ENCODE peak calls at places on chromosomes 6 and 20, in six cellular contexts. O is HL-60; S is GM23248; N is Panc1; L is naive thymus-derived CD4-positive, alpha-beta T cell; H is CD8-positive, alpha-beta T cell. X is an unnamed sample. For H3K27me3, the result is how much of the 10 kb centered on the place peaks cover.

GRCh38 chr20:50464026-50464724 is 46.0 kb upstream of the PTPN1 start:
- DNase-seq in O (peak), S (peak), N (peak), L (peak), H (peak), X (peak)

GRCh38 chr6:56406276-56407269 is 159.2 kb upstream of the COL21A1 start:
- DNase-seq in O (no peak), S (no peak), N (no peak), L (no peak), H (no peak), X (no peak)

GRCh38 chr6:52588087-52588709 is 11.3 kb upstream of the TRAM2 start:
- DNase-seq in O (no peak), S (no peak), N (no peak), L (no peak), H (no peak), X (no peak)

GRCh38 chr6:169993861-169994481 is 242.5 kb downstream of the ERMARD start:
- DNase-seq in O (no peak), S (no peak), N (no peak), L (no peak), H (no peak), X (no peak)

GRCh38 chr20:1178103-1178502 is 6.7 kb downstream of the TMEM74B start:
- DNase-seq in O (no peak), S (no peak), N (no peak), L (no peak), H (no peak), X (no peak)

GRCh38 chr20:10501377-10501776 is 66.3 kb downstream of the SLX4IP start:
- DNase-seq in O (peak), S (no peak), N (no peak), L (peak), H (peak), X (peak)

GRCh38 chr6:37741757-37742400 is 44.2 kb upstream of the MDGA1 start:
- DNase-seq in O (no peak), S (peak), N (no peak), L (no peak), H (no peak), X (no peak)

GRCh38 chr6:43798688-43799444 is 28.9 kb downstream of the VEGFA start:
- DNase-seq in O (no peak), S (peak), N (peak), L (no peak), H (no peak), X (no peak)

GRCh38 chr6:32126880-32127279 is 1.2 kb downstream of the ATF6B start:
- DNase-seq in O (no peak), S (peak), N (no peak), L (no peak), H (no peak), X (no peak)

GRCh38 chr20:10225439-10226080 is 6.9 kb downstream of the SNAP25 start:
- DNase-seq in O (no peak), S (peak), N (no peak), L (no peak), H (no peak), X (no peak)

GRCh38 chr6:88377976-88378580 is 211.9 kb upstream of the CNR1 start:
- DNase-seq in O (no peak), S (no peak), N (no peak), L (no peak), H (no peak), X (no peak)

GRCh38 chr6:125812394-125813231 is 21.9 kb downstream of the NCOA7 start:
- DNase-seq in O (no peak), S (peak), N (no peak), L (no peak), H (no peak), X (no peak)

GRCh38 chr20:33654680-33655161 is 7.4 kb upstream of the C20orf144 start:
- DNase-seq in O (no peak), S (no peak), N (no peak), L (no peak), H (no peak), X (no peak)

DNA sequence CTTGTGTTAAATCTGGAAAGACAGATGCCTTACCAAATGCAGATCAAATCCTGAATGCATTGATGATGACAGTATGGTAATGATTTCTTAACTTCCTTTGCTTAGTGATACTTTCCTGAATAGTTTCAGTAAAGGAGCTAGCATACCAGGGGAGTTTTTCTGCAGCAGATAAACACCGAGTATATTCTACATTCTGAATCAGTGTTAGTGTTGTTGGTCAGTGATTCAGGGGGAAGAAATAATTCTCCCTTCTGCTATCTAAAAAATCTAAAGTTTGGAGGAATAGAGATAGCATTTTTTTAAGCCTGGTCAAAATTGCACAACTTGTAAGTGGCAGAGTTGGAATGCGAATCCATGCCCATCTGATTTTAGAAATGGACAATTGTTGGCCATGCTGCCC is 512.2 kb upstream of the MARCKS start:
- DNase-seq in O (no peak), S (peak), N (no peak), L (no peak), H (no peak), X (no peak)
- H3K27ac ChIP-seq in O (no peak), S (peak), N (no peak), L (no peak), H (no peak), X (no peak)

GRCh38 chr6:84177253-84177652 is 50.2 kb downstream of the CEP162 start:
- DNase-seq in O (no peak), S (no peak), N (no peak), L (no peak), H (no peak), X (no peak)

GRCh38 chr6:84183430-84183829 is 44.0 kb downstream of the CEP162 start:
- DNase-seq in O (no peak), S (no peak), N (no peak), L (no peak), H (no peak), X (no peak)

GRCh38 chr6:84182001-84182400 is 45.4 kb downstream of the CEP162 start:
- DNase-seq in O (no peak), S (no peak), N (no peak), L (no peak), H (no peak), X (no peak)
- H3K27me3 ChIP-seq in O (under half), S (under half), N (under half), L (under half), H (under half), X (under half)

DNA sequence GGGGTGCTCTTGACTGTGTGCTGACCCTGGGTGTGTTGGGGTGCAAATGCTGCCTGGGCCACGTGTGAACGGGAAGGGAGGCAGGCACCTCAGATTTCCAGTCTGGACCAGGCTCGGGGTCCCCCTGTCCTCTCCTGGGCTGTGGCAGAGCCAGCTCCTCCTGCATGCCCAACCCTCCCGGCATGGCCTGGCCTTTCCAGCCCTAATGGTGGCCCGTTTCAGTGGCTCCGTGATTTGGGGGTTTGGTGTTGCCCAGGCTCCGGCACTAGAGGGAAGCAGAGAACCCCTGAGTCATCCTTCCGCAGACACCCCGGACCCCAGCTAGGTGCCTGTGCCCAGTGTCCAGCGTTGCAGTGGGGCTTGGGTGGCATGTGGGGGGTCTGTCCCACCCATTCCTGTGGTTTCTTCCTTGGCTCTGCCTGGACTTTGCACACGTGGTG is 9.1 kb downstream of the RBM38 start:
- DNase-seq in O (no peak), S (no peak), N (no peak), L (peak), H (no peak), X (peak)
- H3K4me3 ChIP-seq in O (no peak), S (no peak), N (no peak), L (peak), H (peak), X (peak)

GRCh38 chr20:45038747-45039469 is 62.0 kb downstream of the KCNS1 start:
- DNase-seq in O (no peak), S (peak), N (no peak), L (no peak), H (no peak), X (no peak)
- H3K27ac ChIP-seq in O (peak), S (peak), N (no peak), L (no peak), H (no peak), X (no peak)

GRCh38 chr6:6002809-6003333 is 3.9 kb downstream of the NRN1 start:
- DNase-seq in O (no peak), S (no peak), N (no peak), L (no peak), H (no peak), X (no peak)

GRCh38 chr6:6002005-6002808 is 4.5 kb downstream of the NRN1 start:
- DNase-seq in O (no peak), S (peak), N (no peak), L (peak), H (no peak), X (no peak)

GRCh38 chr6:6003334-6004146 is 3.2 kb downstream of the NRN1 start:
- DNase-seq in O (peak), S (peak), N (no peak), L (peak), H (no peak), X (no peak)

GRCh38 chr6:5999688-6000608 is 6.8 kb downstream of the NRN1 start:
- DNase-seq in O (no peak), S (no peak), N (no peak), L (no peak), H (no peak), X (no peak)

DNA sequence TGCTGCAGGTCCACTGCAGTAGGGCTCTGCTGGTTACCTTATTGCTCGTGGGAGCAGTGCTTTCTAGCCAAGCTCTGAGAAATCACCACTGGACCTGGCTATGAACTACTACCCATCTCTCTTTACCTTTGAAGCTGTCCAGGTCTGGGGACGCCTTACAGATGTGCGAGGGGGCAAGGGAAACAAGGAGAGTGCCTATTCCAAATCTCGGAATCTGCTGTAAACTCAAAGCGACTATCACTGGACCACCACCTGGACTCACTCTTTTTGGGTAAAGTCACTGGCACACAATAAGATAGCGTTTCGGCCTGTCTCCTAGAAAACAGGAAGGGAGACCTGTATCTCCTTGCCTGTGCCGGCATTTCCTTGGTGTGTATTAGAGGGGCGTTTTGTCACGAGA is 5.3 kb downstream of the NRN1 start:
- DNase-seq in O (no peak), S (peak), N (no peak), L (no peak), H (no peak), X (no peak)
- H3K27me3 ChIP-seq in O (under half), S (under half), N (under half), L (half or more), H (half or more), X (half or more)

GRCh38 chr6:10662742-10663141 is 31.7 kb downstream of the C6orf52 start:
- DNase-seq in O (no peak), S (no peak), N (no peak), L (no peak), H (no peak), X (no peak)

GRCh38 chr6:10655508-10656055 is 38.8 kb downstream of the C6orf52 start:
- DNase-seq in O (no peak), S (no peak), N (no peak), L (peak), H (no peak), X (no peak)

GRCh38 chr6:10659697-10660348 is 34.6 kb downstream of the C6orf52 start:
- DNase-seq in O (no peak), S (no peak), N (no peak), L (no peak), H (no peak), X (no peak)

GRCh38 chr6:10662207-10662606 is 32.2 kb downstream of the C6orf52 start:
- DNase-seq in O (no peak), S (no peak), N (no peak), L (no peak), H (no peak), X (no peak)

DNA sequence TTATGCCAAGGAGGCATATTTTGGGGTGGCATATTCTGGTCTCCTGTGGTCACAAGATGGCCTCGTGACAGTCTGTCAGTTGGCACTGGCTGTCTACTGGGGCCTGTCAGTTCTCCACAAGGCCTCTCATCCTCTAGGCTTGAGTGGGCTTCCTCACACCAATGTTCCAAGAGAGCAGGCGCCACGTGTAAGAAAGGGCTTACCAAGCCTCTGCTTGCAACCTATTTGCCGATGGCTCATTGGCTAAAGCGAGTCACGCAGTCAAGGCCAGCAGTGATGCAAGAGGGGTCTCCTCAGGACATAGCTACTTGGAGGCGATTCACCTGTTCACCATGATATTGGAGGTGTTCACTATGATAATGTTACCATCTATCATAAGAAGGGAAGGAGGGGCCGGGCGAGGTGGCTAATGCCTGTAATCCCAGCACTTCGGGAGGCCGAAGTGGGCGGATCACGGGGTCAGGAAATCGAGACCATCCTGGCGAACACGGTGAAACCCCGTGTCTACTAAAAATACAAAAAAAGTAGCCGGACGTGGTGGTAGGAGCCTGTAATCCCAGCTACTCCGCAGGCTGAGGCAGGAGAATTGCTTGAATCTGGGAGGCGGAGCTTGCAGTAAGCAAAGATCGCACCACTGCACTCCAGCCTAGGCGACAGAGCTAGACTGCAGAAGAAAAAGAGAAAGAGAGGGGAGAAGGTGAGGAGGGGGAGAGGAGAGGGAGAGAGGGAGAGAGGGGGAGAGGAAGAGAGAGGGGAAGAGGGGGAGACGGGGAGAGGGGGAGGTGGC is 35.3 kb downstream of the C6orf52 start:
- DNase-seq in O (no peak), S (no peak), N (no peak), L (no peak), H (no peak), X (no peak)
- H3K4me3 ChIP-seq in O (no peak), S (no peak), N (no peak), L (no peak), H (no peak), X (no peak)

DNA sequence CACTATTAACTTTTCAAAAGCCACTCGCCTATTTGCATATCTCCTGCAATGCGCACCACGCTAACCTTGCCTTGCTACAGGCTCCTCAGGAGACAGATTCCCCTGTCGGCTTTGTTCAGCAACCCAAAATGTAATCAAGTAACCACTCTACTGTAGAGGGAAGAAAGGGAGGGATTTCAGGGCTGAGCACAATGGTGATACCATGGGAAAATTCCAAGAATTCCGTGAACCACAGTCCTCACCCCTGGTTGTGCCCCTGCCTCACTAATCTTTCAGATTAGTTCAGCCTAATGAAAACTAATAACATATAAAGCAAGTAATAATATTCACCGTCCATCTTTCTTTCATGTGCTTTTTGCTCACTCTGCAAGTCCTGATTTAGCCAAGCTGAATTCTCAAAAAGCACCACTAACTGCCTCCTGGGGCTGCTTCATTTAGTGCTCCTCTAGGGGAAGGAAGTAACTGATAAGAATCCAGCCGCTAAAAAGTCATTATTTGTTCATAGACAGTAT is 6.6 kb downstream of the CITED2 start:
- DNase-seq in O (no peak), S (no peak), N (no peak), L (no peak), H (no peak), X (no peak)
- H3K27ac ChIP-seq in O (no peak), S (no peak), N (peak), L (no peak), H (no peak), X (no peak)

X was measured in CD8-positive, alpha-beta memory T cell.